ENCODE peak calls at places on chromosomes 5 and 9, in nine cellular contexts. C is progenitor cell of endocrine pancreas; A is neural progenitor cell; J is HFFc6; Y is cardiac muscle cell; K is body of pancreas; D is CD4-positive, alpha-beta T cell; V is IMR-90; R is fibroblast of lung. Z is an unnamed sample.

GRCh38 chr5:129199308-129199707 is 104.8 kb downstream of the ISOC1 start:
- DNase-seq in R (no peak), Y (peak; percentile 10), V (no peak), C (no peak), D (no peak), A (no peak), J (no peak), K (no peak), Z (no peak)

GRCh38 chr5:131521252-131521651 is 113.8 kb downstream of the RAPGEF6 start:
- DNase-seq in J (peak; percentile 69), R (peak; percentile 91), V (peak; percentile 90), D (no peak), C (no peak), Y (no peak), A (no peak), K (no peak), Z (no peak)

GRCh38 chr9:113809192-113809482 is 67.0 kb upstream of the ZNF618 start:
- DNase-seq in D (no peak), R (no peak), K (no peak), J (no peak), V (no peak), C (no peak), A (no peak), Y (no peak), Z (no peak)

GRCh38 chr5:109453251-109453650 is 43.5 kb upstream of the PJA2 start:
- DNase-seq in A (no peak), Y (no peak), R (peak; percentile 61), C (no peak), K (no peak), J (no peak), D (no peak), V (peak; percentile 46), Z (no peak)

GRCh38 chr9:98708933-98709911 is at the start of gene GABBR2:
- DNase-seq in K (no peak), R (peak; percentile 23), Y (no peak), V (peak; percentile 4), C (no peak), A (peak; percentile 74), D (no peak), J (no peak), Z (peak; percentile 14)

GRCh38 chr5:154481584-154482381 is 3.8 kb upstream of the HAND1 start:
- DNase-seq in C (no peak), D (no peak), J (no peak), K (no peak), R (no peak), V (no peak), Y (no peak), A (no peak), Z (no peak)

GRCh38 chr5:134130239-134130945 is 15.9 kb downstream of the TCF7 start:
- DNase-seq in Y (no peak), D (no peak), V (no peak), K (no peak), A (no peak), J (no peak), R (no peak), C (no peak), Z (no peak)

GRCh38 chr9:137989999-137990715 is 112.6 kb downstream of the CACNA1B start:
- DNase-seq in Y (no peak), K (no peak), J (no peak), V (no peak), D (no peak), R (no peak), A (no peak), C (no peak), Z (no peak)

GRCh38 chr5:31194892-31195291 is 1.4 kb downstream of the CDH6 start:
- DNase-seq in K (no peak), V (peak; percentile 27), R (peak; percentile 55), J (no peak), C (no peak), A (no peak), Y (no peak), D (no peak), Z (no peak)

GRCh38 chr5:43421450-43422133 is 9.4 kb upstream of the CCL28 start:
- DNase-seq in V (no peak), Y (no peak), R (peak; percentile 79), D (no peak), C (no peak), K (no peak), A (no peak), J (no peak), Z (no peak)

GRCh38 chr5:131396015-131396414 is 132.2 kb downstream of the CDC42SE2 start:
- DNase-seq in J (no peak), V (no peak), R (no peak), K (no peak), D (no peak), C (no peak), A (no peak), Y (no peak), Z (no peak)

GRCh38 chr9:87587356-87587745 is 89.7 kb downstream of the DAPK1 start:
- DNase-seq in K (no peak), J (no peak), D (no peak), C (no peak), A (no peak), V (no peak), Y (no peak), R (no peak), Z (no peak)

GRCh38 chr5:81506900-81507588 is 113.1 kb upstream of the ACOT12 start:
- DNase-seq in A (peak; percentile 72), Y (peak; percentile 94), K (peak; percentile 77), R (peak; percentile 87), D (peak; percentile 1), J (peak; percentile 87), V (peak; percentile 93), C (no peak), Z (peak; percentile 14)

GRCh38 chr5:33712664-33713063 is 179.1 kb downstream of the ADAMTS12 start:
- DNase-seq in K (no peak), C (no peak), J (no peak), Y (no peak), D (no peak), V (no peak), R (no peak), A (no peak), Z (no peak)

GRCh38 chr5:143177263-143177994 is 226.1 kb downstream of the NR3C1 start:
- DNase-seq in K (no peak), A (no peak), C (no peak), R (peak; percentile 100), Y (peak; percentile 92), J (peak; percentile 69), D (no peak), V (peak; percentile 99), Z (no peak)

GRCh38 chr9:119961774-119962408 is 592.7 kb upstream of the BRINP1 start:
- DNase-seq in J (peak; percentile 31), D (no peak), K (peak; percentile 36), Y (peak; percentile 58), R (no peak), A (peak; percentile 78), V (peak; percentile 29), C (peak; percentile 43), Z (peak; percentile 67)
- TF ChIP-seq CTCF in J (peak; percentile 91), D (no peak), K (peak; percentile 54), Y (peak; percentile 90), R (peak; percentile 62), A (peak; percentile 91), V (peak; percentile 60), C (peak; percentile 84), Z (peak; percentile 74)

DNA sequence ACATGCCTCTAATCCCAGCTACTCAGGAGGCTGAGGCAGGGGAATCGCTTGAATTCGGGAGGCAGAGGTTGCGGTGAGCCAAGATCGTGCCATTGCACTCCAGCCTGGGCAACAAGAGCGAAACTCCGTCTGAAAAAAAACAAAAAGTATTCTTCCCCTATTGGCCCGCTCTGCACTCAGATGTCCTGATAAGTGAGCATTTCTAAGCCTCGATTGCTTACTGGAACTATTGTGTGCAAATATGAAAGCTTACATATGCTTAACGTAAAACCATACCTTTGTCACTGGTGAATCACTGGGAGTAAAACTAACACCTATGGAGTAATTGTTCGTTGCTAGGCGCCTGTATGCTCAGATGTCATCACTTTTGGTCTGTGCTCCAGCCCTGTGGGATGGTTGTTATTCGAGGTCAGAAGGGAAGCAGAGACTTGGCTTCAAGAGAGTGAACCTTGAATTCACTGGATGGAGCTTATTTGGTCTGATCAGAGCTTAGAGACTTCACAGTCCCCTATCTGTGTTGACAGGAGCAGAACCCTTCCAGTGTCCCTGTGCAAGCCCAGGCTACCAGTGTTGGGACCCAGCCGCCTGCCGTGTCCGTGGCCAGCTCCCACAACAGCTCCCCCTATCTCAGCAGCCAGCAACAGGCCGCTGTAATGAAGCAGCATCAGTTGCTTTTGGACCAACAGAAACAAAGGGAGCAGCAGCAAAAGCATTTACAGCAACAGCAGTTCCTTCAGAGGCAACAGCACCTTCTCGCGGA is 25.3 kb upstream of the LTC4S start:
- DNase-seq in R (peak; percentile 25), Y (peak; percentile 21), C (no peak), A (peak; percentile 37), V (no peak), J (no peak), K (no peak), D (no peak), Z (no peak)
- TF ChIP-seq CTCF in R (no peak), Y (peak; percentile 25), C (peak; percentile 34), A (peak; percentile 41), V (peak; percentile 1), J (peak; percentile 35), K (no peak), D (no peak), Z (no peak)

GRCh38 chr5:37501152-37501551 is 122.0 kb downstream of the WDR70 start:
- DNase-seq in A (no peak), C (no peak), R (peak; percentile 7), D (no peak), J (peak; percentile 11), Y (peak; percentile 9), K (no peak), V (peak; percentile 7), Z (no peak)

GRCh38 chr5:37506241-37506640 is 127.1 kb downstream of the WDR70 start:
- DNase-seq in Y (no peak), R (no peak), A (no peak), J (no peak), V (no peak), C (no peak), D (no peak), K (no peak), Z (no peak)

DNA sequence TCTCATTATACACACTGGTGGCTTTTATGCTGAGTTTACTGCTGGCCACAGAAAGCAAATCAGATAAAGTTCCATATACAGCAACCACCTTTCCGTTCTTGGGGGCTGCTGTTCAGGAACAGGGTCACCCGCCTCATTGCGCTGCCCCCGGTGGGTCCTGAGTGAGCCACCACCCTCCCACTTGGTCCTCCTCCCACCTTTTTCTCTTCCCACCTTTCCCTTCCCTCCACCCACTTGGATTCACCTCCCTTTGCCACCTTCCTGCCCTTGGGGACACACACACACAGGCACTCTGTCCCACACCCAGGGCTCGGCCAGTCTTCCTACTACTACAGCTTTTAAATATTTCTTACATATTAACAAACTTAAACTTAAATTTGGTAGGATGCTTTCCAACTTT is 127.6 kb downstream of the WDR70 start:
- DNase-seq in A (no peak), R (no peak), Y (no peak), D (no peak), C (no peak), V (no peak), J (no peak), K (no peak), Z (no peak)
- TF ChIP-seq CTCF in A (no peak), R (no peak), Y (no peak), D (no peak), C (no peak), V (no peak), J (peak; percentile 8), K (no peak), Z (no peak)

DNA sequence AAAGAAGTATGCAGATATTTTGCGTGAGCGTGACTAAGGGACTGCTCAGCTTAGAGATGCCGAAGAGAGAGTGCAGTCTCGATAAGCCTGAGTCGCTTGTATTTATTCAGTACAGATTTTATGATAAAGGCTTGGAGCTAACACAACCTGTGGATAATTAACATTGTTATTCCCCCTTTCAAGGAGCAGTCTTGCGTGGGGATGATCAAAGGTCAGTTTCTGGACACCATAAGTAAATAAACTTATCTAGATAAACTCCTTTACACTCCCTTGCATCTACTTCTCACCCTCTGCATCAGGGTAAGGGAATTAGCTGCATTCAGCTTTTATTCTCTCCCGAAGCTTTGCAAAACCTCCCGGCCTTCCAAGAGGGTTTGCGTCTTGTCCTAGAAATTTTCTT is 357.8 kb upstream of the ST8SIA4 start:
- DNase-seq in D (no peak), C (no peak), J (no peak), Y (no peak), A (no peak), R (no peak), K (no peak), V (no peak), Z (no peak)
- TF ChIP-seq CTCF in D (no peak), C (no peak), J (no peak), Y (no peak), A (no peak), R (no peak), K (no peak), V (no peak), Z (no peak)